ENCODE peak calls at places on chromosomes 2 and 18, in five cellular contexts. K, Q, J, R and W are unnamed samples.
A peak's percentile ranks its signal among the peaks of the same experiment; 100 is the strongest.

GRCh38 chr2:229141626-229142025 is 129.5 kb downstream of the PID1 start:
- DNase-seq in R (no peak), Q (no peak), J (peak; percentile 75), K (no peak), W (no peak)

GRCh38 chr2:48414980-48415764 is 114.8 kb upstream of the STON1 start:
- DNase-seq in R (no peak), J (peak; percentile 54), K (no peak), Q (peak; percentile 65), W (no peak)

GRCh38 chr2:127176371-127177311 is 43.5 kb downstream of the CYP27C1 start:
- DNase-seq in R (peak; percentile 18), K (no peak), J (peak; percentile 81), Q (no peak), W (no peak)

GRCh38 chr2:171158036-171158789 is 2.5 kb downstream of the TLK1 start:
- DNase-seq in Q (no peak), R (no peak), K (no peak), J (no peak), W (no peak)

GRCh38 chr2:230908094-230908594 is 16.9 kb downstream of the GPR55 start:
- DNase-seq in K (no peak), J (no peak), R (peak; percentile 7), Q (no peak), W (no peak)

GRCh38 chr2:117712686-117713085 is 101.8 kb upstream of the DDX18 start:
- DNase-seq in K (no peak), Q (no peak), R (no peak), J (no peak), W (no peak)

GRCh38 chr2:56656826-56657225 is 473.0 kb downstream of the CCDC85A start:
- DNase-seq in R (no peak), J (no peak), K (no peak), Q (no peak), W (no peak)

GRCh38 chr2:164813535-164813934 is 28.1 kb downstream of the COBLL1 start:
- DNase-seq in R (no peak), Q (no peak), K (no peak), J (no peak), W (no peak)

GRCh38 chr2:139622691-139623090 is 842.5 kb upstream of the NXPH2 start:
- DNase-seq in K (no peak), Q (no peak), J (no peak), R (no peak), W (no peak)

GRCh38 chr2:26870585-26871095 is 22.7 kb downstream of the DPYSL5 start:
- DNase-seq in Q (no peak), J (no peak), R (no peak), K (no peak), W (no peak)

GRCh38 chr2:195902857-195903256 is 165.8 kb downstream of the DNAH7 start:
- DNase-seq in Q (no peak), J (no peak), R (no peak), K (no peak), W (no peak)

GRCh38 chr2:224142397-224143312 is 103.6 kb upstream of the SERPINE2 start:
- DNase-seq in K (no peak), Q (no peak), R (no peak), J (peak; percentile 85), W (no peak)

GRCh38 chr2:98508690-98509054 is 64.0 kb downstream of the INPP4A start:
- DNase-seq in Q (no peak), K (peak; percentile 25), R (no peak), J (no peak), W (no peak)

GRCh38 chr18:49814147-49814499 is 790 bp upstream of the ACAA2 start:
- DNase-seq in K (peak; percentile 21), R (peak; percentile 64), Q (no peak), J (peak; percentile 85), W (no peak)

GRCh38 chr2:220147186-220147585 is 519.8 kb downstream of the SLC4A3 start:
- DNase-seq in K (no peak), Q (no peak), R (no peak), J (peak; percentile 75), W (no peak)

GRCh38 chr2:19767876-19768275 is 133.9 kb downstream of the TTC32 start:
- DNase-seq in R (no peak), J (no peak), K (no peak), Q (no peak), W (no peak)

GRCh38 chr18:49886891-49887764 is 73.8 kb upstream of the ACAA2 start:
- DNase-seq in J (peak; percentile 9), Q (no peak), R (no peak), K (no peak), W (no peak)

GRCh38 chr2:169066817-169067356 is 2.5 kb upstream of the DHRS9 start:
- DNase-seq in R (no peak), J (no peak), Q (no peak), K (no peak), W (no peak)

GRCh38 chr2:239814136-239814916 is 210.8 kb downstream of the NDUFA10 start:
- DNase-seq in J (peak; percentile 21), Q (peak; percentile 50), K (no peak), R (no peak), W (no peak)

GRCh38 chr2:161321944-161322343 is 13.7 kb downstream of the PSMD14 start:
- DNase-seq in J (peak; percentile 30), R (no peak), K (no peak), Q (no peak), W (no peak)

GRCh38 chr2:181177376-181177775 is 197.0 kb downstream of the UBE2E3 start:
- DNase-seq in K (no peak), R (no peak), Q (no peak), J (peak; percentile 8), W (no peak)

GRCh38 chr2:239249781-239250180 is 151.0 kb downstream of the HDAC4 start:
- DNase-seq in K (no peak), J (no peak), Q (no peak), R (no peak), W (no peak)

GRCh38 chr2:65046633-65047407 is 9.4 kb upstream of the CEP68 start:
- DNase-seq in Q (no peak), K (no peak), R (no peak), J (no peak), W (no peak)

GRCh38 chr2:65044097-65044735 is 12.0 kb upstream of the CEP68 start:
- DNase-seq in J (no peak), K (no peak), R (no peak), Q (no peak), W (no peak)

GRCh38 chr2:65049010-65049639 is 7.1 kb upstream of the CEP68 start:
- DNase-seq in K (no peak), R (no peak), Q (no peak), J (no peak), W (no peak)

GRCh38 chr2:65043001-65043400 is 13.2 kb upstream of the CEP68 start:
- DNase-seq in K (no peak), Q (no peak), R (no peak), J (no peak), W (no peak)

DNA sequence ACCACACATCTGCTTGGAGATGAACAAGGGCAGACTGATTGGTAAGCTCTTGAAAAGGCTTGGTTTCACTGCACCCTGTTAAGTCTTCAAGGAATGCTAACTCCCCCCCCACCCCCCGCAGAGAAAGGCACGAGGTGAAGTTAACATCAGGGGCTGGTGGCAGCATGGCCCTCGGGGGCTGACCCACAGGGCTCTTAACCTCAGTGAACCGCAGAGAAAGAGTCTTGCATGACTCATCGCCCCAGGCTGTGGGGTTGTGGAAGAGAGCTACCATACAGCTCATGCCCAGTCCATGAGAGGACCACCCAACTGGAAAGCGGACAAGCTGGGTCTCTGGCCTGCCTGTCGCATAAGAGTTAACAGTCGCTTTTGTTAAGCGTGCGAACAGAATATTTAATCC is 10.6 kb upstream of the CEP68 start:
- DNase-seq in Q (no peak), J (no peak), K (no peak), R (no peak), W (no peak)
- H3K9me3 ChIP-seq in Q (peaks cover 8% of the 10 kb centered on the region), J (no peaks in the 10 kb centered on the region), K (no peaks in the 10 kb centered on the region), R (no peaks in the 10 kb centered on the region), W (no peaks in the 10 kb centered on the region)

GRCh38 chr18:45069542-45069941 is 388.9 kb downstream of the SETBP1 start:
- DNase-seq in R (no peak), Q (no peak), K (no peak), J (no peak), W (no peak)

GRCh38 chr18:45068563-45069191 is 388.0 kb downstream of the SETBP1 start:
- DNase-seq in J (no peak), K (no peak), R (no peak), Q (no peak), W (no peak)

GRCh38 chr18:45066868-45067267 is 386.2 kb downstream of the SETBP1 start:
- DNase-seq in K (no peak), Q (no peak), J (peak; percentile 27), R (no peak), W (no peak)

GRCh38 chr18:45063246-45064038 is 382.8 kb downstream of the SETBP1 start:
- DNase-seq in J (no peak), R (no peak), Q (no peak), K (no peak), W (no peak)

GRCh38 chr18:45066210-45066609 is 385.5 kb downstream of the SETBP1 start:
- DNase-seq in R (no peak), Q (no peak), J (no peak), K (no peak), W (no peak)
- H3K9me3 ChIP-seq in R (no peaks in the 10 kb centered on the region), Q (no peaks in the 10 kb centered on the region), J (no peaks in the 10 kb centered on the region), K (no peaks in the 10 kb centered on the region), W (no peaks in the 10 kb centered on the region)

GRCh38 chr2:2850218-2850850 is 519.3 kb upstream of the MYT1L start:
- DNase-seq in Q (no peak), R (no peak), J (no peak), K (no peak), W (no peak)
- H3K9me3 ChIP-seq in Q (no peaks in the 10 kb centered on the region), R (no peaks in the 10 kb centered on the region), J (no peaks in the 10 kb centered on the region), K (no peaks in the 10 kb centered on the region), W (no peaks in the 10 kb centered on the region)

DNA sequence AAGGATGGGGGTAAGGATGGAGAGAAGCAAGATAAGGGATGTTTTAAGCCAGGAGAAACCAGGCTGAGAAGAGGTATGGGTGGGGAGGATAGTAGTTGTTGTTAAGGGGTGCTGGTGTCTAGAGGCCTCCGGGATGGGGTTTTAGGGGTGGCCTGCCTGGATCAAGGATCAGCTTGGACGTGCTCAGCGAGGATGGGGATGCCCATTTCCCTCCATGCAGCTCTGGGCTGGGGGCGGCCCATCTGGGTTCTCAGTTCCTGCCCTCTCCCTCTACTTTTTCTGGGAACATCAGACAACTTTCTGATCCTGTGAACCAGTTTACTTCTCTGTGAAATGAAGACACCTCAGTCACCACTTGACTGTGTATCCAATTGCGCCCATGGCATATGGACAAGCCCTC is 10.1 kb downstream of the B3GNT2 start:
- DNase-seq in K (no peak), R (no peak), Q (no peak), J (no peak), W (no peak)
- H3K9me3 ChIP-seq in K (no peaks in the 10 kb centered on the region), R (no peaks in the 10 kb centered on the region), Q (no peaks in the 10 kb centered on the region), J (no peaks in the 10 kb centered on the region), W (no peaks in the 10 kb centered on the region)

GRCh38 chr2:203352604-203353255 is 24.5 kb downstream of the ABI2 start:
- DNase-seq in K (no peak), R (no peak), Q (no peak), J (no peak), W (no peak)
- H3K9me3 ChIP-seq in K (no peaks in the 10 kb centered on the region), R (no peaks in the 10 kb centered on the region), Q (no peaks in the 10 kb centered on the region), J (no peaks in the 10 kb centered on the region), W (no peaks in the 10 kb centered on the region)

GRCh38 chr2:204436267-204436666 is 109.0 kb upstream of the PARD3B start:
- DNase-seq in J (no peak), Q (no peak), K (no peak), R (no peak), W (no peak)
- H3K9me3 ChIP-seq in J (no peaks in the 10 kb centered on the region), Q (no peaks in the 10 kb centered on the region), K (no peaks in the 10 kb centered on the region), R (no peaks in the 10 kb centered on the region), W (no peaks in the 10 kb centered on the region)